ENCODE peak calls at places on chromosome 12, in five cellular contexts. E is Calu3, P is ovary, Y is PC-3, A is lower leg skin. S is an unnamed sample.

GRCh38 chr12:56687225-56688128 is 607 bp downstream of the PTGES3 start:
- DNase-seq in A (peak; percentile 93), Y (peak; percentile 26), E (peak; percentile 46), P (peak; percentile 60), S (peak; percentile 63)

GRCh38 chr12:20415013-20415412 is 46.7 kb downstream of the PDE3A start:
- DNase-seq in Y (no peak), A (no peak), P (peak; percentile 28), E (no peak), S (no peak)

GRCh38 chr12:48187916-48188695 is 4.7 kb downstream of the CCDC184 start:
- DNase-seq in P (no peak), E (no peak), Y (no peak), A (no peak), S (no peak)

GRCh38 chr12:123065666-123066457 is 85.0 kb downstream of the PITPNM2 start:
- DNase-seq in A (no peak), E (no peak), P (no peak), Y (no peak), S (no peak)

GRCh38 chr12:51520576-51521325 is 70.3 kb upstream of the SCN8A start:
- DNase-seq in Y (no peak), A (peak; percentile 68), E (no peak), P (no peak), S (no peak)

GRCh38 chr12:52061470-52062166 is 8.2 kb upstream of the ATG101 start:
- DNase-seq in P (peak; percentile 64), A (no peak), E (peak; percentile 62), Y (no peak), S (no peak)

GRCh38 chr12:47328831-47329545 is 249.2 kb upstream of the AMIGO2 start:
- DNase-seq in A (no peak), P (no peak), E (no peak), Y (peak; percentile 77), S (no peak)

GRCh38 chr12:15193927-15194326 is 27.3 kb downstream of the RERG start:
- DNase-seq in E (no peak), P (no peak), Y (no peak), A (no peak), S (no peak)

GRCh38 chr12:67593871-67594330 is 54.6 kb upstream of the DYRK2 start:
- DNase-seq in E (no peak), P (no peak), Y (no peak), A (no peak), S (no peak)

GRCh38 chr12:13195848-13196301 is 651 bp upstream of the EMP1 start:
- DNase-seq in P (no peak), Y (peak; percentile 17), A (no peak), E (no peak), S (no peak)

GRCh38 chr12:12523229-12523628 is 39.4 kb downstream of the DUSP16 start:
- DNase-seq in A (no peak), P (no peak), Y (no peak), E (no peak), S (no peak)

GRCh38 chr12:110246690-110247339 is 34.2 kb upstream of the ATP2A2 start:
- DNase-seq in A (no peak), Y (peak; percentile 52), E (no peak), P (no peak), S (no peak)

GRCh38 chr12:3107071-3107583 is 29.9 kb downstream of the TSPAN9 start:
- DNase-seq in E (no peak), A (no peak), Y (no peak), P (peak; percentile 66), S (no peak)

GRCh38 chr12:32988982-32989381 is 92.4 kb upstream of the PKP2 start:
- DNase-seq in Y (peak; percentile 32), P (no peak), A (no peak), E (no peak), S (no peak)

GRCh38 chr12:69649529-69649928 is 38.8 kb upstream of the LRRC10 start:
- DNase-seq in A (no peak), P (no peak), Y (no peak), E (no peak), S (no peak)

GRCh38 chr12:55724226-55724939 is 4.2 kb downstream of the RDH5 start:
- DNase-seq in E (peak; percentile 78), Y (peak; percentile 64), P (no peak), A (peak; percentile 93), S (no peak)

GRCh38 chr12:88336071-88336768 is 194.1 kb downstream of the TMTC3 start:
- DNase-seq in E (no peak), A (no peak), P (no peak), Y (no peak), S (no peak)

GRCh38 chr12:953776-954175 is 4.3 kb upstream of the RAD52 start:
- DNase-seq in A (no peak), Y (peak; percentile 68), E (no peak), P (no peak), S (no peak)

GRCh38 chr12:84911331-84912190 is 1.0 kb downstream of the SLC6A15 start:
- DNase-seq in A (peak; percentile 91), P (no peak), Y (peak; percentile 43), E (peak; percentile 69), S (peak; percentile 77)

GRCh38 chr12:130658106-130658505 is 58.0 kb downstream of the RIMBP2 start:
- DNase-seq in A (no peak), P (no peak), E (no peak), Y (no peak), S (no peak)

GRCh38 chr12:107512391-107512790 is 173.2 kb upstream of the PWP1 start:
- DNase-seq in P (no peak), A (peak; percentile 73), E (no peak), Y (no peak), S (no peak)

GRCh38 chr12:14961466-14962155 is at the start of gene ARHGDIB:
- DNase-seq in A (peak; percentile 88), P (no peak), Y (no peak), E (no peak), S (no peak)

GRCh38 chr12:47821346-47821706 is 1.6 kb upstream of the HDAC7 start:
- DNase-seq in P (no peak), A (no peak), Y (no peak), E (no peak), S (no peak)

GRCh38 chr12:50039151-50039835 is 14.0 kb upstream of the RACGAP1 start:
- DNase-seq in P (peak; percentile 88), Y (peak; percentile 80), E (peak; percentile 82), A (peak; percentile 97), S (peak; percentile 96)

GRCh38 chr12:52207895-52208294 is 16.1 kb upstream of the KRT80 start:
- DNase-seq in P (no peak), Y (peak; percentile 64), A (peak; percentile 95), E (peak; percentile 32), S (no peak)

GRCh38 chr12:126588586-126589249 is 1523.5 kb downstream of the AACS start:
- DNase-seq in Y (peak; percentile 18), A (no peak), E (no peak), P (no peak), S (no peak)

GRCh38 chr12:82517027-82517426 is 158.7 kb downstream of the METTL25 start:
- DNase-seq in P (no peak), Y (peak; percentile 58), A (no peak), E (peak; percentile 39), S (no peak)
- TF ChIP-seq CTCF in P (no peak), Y (peak; percentile 74), A (no peak), E (peak; percentile 50), S (no peak)

GRCh38 chr12:5884846-5885245 is 60.2 kb downstream of the ANO2 start:
- DNase-seq in E (no peak), Y (no peak), P (no peak), A (no peak), S (no peak)

GRCh38 chr12:5884285-5884684 is 60.8 kb downstream of the ANO2 start:
- DNase-seq in P (no peak), A (no peak), E (no peak), Y (no peak), S (no peak)

GRCh38 chr12:5888816-5889315 is 56.2 kb downstream of the ANO2 start:
- DNase-seq in E (no peak), Y (no peak), A (peak; percentile 62), P (no peak), S (no peak)

GRCh38 chr12:5887758-5888157 is 57.3 kb downstream of the ANO2 start:
- DNase-seq in E (no peak), P (no peak), A (no peak), Y (no peak), S (no peak)

DNA sequence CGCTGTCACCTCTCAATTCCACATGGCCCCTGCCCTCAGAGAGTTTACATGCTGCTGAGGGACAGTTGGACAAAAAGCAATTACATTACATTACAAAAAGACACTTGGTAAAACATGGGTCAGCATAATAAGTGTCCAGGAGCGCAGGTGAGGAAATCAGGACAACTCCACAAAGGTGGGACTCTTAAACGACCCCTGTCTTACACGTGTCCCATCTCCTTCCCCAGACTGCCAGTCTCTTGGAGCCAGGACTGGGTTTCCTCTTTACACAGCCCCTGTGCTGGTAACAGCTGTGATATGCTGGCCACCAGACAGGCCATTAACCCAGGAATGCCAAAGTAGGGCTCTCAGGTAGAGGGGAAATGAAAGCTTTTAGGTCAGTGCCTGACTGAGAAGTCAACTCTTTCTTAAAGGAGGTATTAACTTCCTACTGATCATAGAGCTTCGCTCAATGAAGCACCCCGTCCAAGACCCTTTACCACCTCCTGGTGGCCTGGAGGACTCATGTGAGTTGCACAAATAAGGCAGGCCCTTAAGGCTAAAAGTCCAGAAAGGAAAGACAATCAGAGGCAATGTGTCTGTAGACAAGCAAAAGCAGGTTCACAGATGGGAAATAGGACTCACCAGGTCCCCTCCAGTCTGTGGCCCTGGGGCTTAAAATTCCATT is 55.5 kb downstream of the ANO2 start:
- DNase-seq in E (no peak), Y (peak; percentile 33), P (no peak), A (peak; percentile 5), S (no peak)
- TF ChIP-seq CTCF in E (no peak), Y (peak; percentile 44), P (no peak), A (no peak), S (no peak)

GRCh38 chr12:6752181-6752930 is 585 bp downstream of the MLF2 start:
- DNase-seq in E (no peak), Y (peak; percentile 17), P (no peak), A (peak; percentile 91), S (peak; percentile 69)

GRCh38 chr12:6751767-6752166 is 1.2 kb downstream of the MLF2 start:
- DNase-seq in A (no peak), Y (no peak), E (no peak), P (peak; percentile 66), S (no peak)

GRCh38 chr12:6752931-6753771 is at the start of gene MLF2:
- DNase-seq in Y (peak; percentile 95), P (peak; percentile 99), A (peak; percentile 100), E (peak; percentile 98), S (peak; percentile 85)

GRCh38 chr12:6754406-6754805 is 1.5 kb upstream of the MLF2 start:
- DNase-seq in A (no peak), Y (no peak), E (no peak), P (no peak), S (no peak)

GRCh38 chr12:6753772-6754356 is 923 bp upstream of the MLF2 start:
- DNase-seq in A (no peak), P (no peak), E (no peak), Y (no peak), S (no peak)
- TF ChIP-seq CTCF in A (no peak), P (peak; percentile 97), E (no peak), Y (peak; percentile 5), S (no peak)

GRCh38 chr12:112261559-112261958 is 120.7 kb downstream of the HECTD4 start:
- DNase-seq in P (no peak), Y (peak; percentile 52), A (no peak), E (peak; percentile 11), S (no peak)
- TF ChIP-seq CTCF in P (no peak), Y (peak; percentile 59), A (no peak), E (peak; percentile 10), S (no peak)

DNA sequence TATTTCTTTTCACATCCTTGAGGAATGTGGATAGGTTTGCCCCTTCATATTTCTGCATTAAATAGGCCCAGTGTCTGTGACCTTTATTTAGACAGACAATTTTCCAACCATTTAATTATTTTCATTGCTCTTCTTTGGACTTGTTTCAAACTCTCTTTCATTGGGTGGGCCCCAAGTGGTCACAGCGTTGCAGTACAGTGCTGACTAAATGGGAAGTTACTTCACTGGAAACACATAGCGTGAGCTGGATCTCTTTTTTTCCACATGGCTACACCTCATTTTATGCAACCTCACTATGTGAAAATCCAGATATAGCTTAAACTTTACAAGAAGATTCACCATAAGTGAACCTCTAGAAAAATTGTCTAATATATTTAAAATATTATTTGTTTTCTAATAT is 438.9 kb downstream of the ADAMTS20 start:
- DNase-seq in E (no peak), A (no peak), P (no peak), Y (no peak), S (no peak)
- TF ChIP-seq CTCF in E (no peak), A (no peak), P (no peak), Y (no peak), S (no peak)

S was measured in mesothelial cell of epicardium.